ENCODE peak calls at places on chromosomes 2 and 18, in five cellular contexts. G is dorsolateral prefrontal cortex; R is cardiac muscle cell; S is fibroblast of the aortic adventitia; W is activated gamma-delta T cell treated with anti-CD3 and anti-CD28 coated beads, Interleukin-2, amount 50 U/mL, for 16 hours. M is an unnamed sample.

GRCh38 chr2:159680692-159681091 is 31.6 kb upstream of the MARCHF7 start:
- DNase-seq in G (no peak), R (no peak), S (no peak), W (no peak), M (no peak)

GRCh38 chr2:191913796-191914195 is 66.9 kb upstream of the CAVIN2 start:
- DNase-seq in G (no peak), R (no peak), S (no peak), W (no peak), M (no peak)

GRCh38 chr18:688322-688721 is 24.1 kb downstream of the ENOSF1 start:
- DNase-seq in G (no peak), R (no peak), S (no peak), W (no peak), M (no peak)

GRCh38 chr2:119383410-119384140 is 16.8 kb downstream of the DBI start:
- DNase-seq in G (no peak), R (peak), S (no peak), W (no peak), M (no peak)

GRCh38 chr2:233122541-233122940 is 62.4 kb downstream of the INPP5D start:
- DNase-seq in G (no peak), R (no peak), S (no peak), W (no peak), M (no peak)

GRCh38 chr2:64750001-64750816 is 96.5 kb upstream of the SERTAD2 start:
- DNase-seq in G (no peak), R (peak), S (peak), W (peak), M (peak)

GRCh38 chr2:48249631-48250473 is 280.1 kb upstream of the STON1 start:
- DNase-seq in G (no peak), R (no peak), S (peak), W (no peak), M (no peak)

GRCh38 chr2:203799905-203800304 is 67.7 kb upstream of the CTLA4 start:
- DNase-seq in G (no peak), R (no peak), S (no peak), W (no peak), M (no peak)

GRCh38 chr18:49094979-49095632 is 144.3 kb upstream of the SMAD7 start:
- DNase-seq in G (no peak), R (no peak), S (peak), W (no peak), M (no peak)

GRCh38 chr2:33081691-33082090 is 134.9 kb downstream of the LTBP1 start:
- DNase-seq in G (no peak), R (no peak), S (no peak), W (no peak), M (no peak)

GRCh38 chr2:219396863-219397457 is 9.2 kb upstream of the DNPEP start:
- DNase-seq in G (no peak), R (no peak), S (no peak), W (no peak), M (no peak)

GRCh38 chr2:63817382-63817781 is 24.3 kb upstream of the UGP2 start:
- DNase-seq in G (no peak), R (no peak), S (no peak), W (no peak), M (no peak)

GRCh38 chr2:84970956-84971798 is at the start of gene KCMF1:
- DNase-seq in G (peak), R (peak), S (peak), W (peak), M (peak)

GRCh38 chr2:40405440-40405839 is 46.5 kb downstream of the SLC8A1 start:
- DNase-seq in G (no peak), R (no peak), S (no peak), W (no peak), M (no peak)

GRCh38 chr18:37453754-37454153 is 111.8 kb downstream of the CELF4 start:
- DNase-seq in G (no peak), R (no peak), S (no peak), W (no peak), M (no peak)

GRCh38 chr2:18455256-18455862 is 105.1 kb downstream of the RDH14 start:
- DNase-seq in G (no peak), R (peak), S (peak), W (no peak), M (peak)

GRCh38 chr2:121266543-121267106 is 18.4 kb downstream of the TFCP2L1 start:
- DNase-seq in G (no peak), R (no peak), S (no peak), W (no peak), M (no peak)

GRCh38 chr2:151556121-151556520 is 146.4 kb downstream of the RIF1 start:
- DNase-seq in G (no peak), R (no peak), S (no peak), W (no peak), M (no peak)

GRCh38 chr2:177165103-177165583 is 47.5 kb upstream of the HNRNPA3 start:
- DNase-seq in G (no peak), R (no peak), S (peak), W (no peak), M (no peak)

GRCh38 chr18:78228974-78229373 is 750.6 kb upstream of the SALL3 start:
- DNase-seq in G (no peak), R (no peak), S (no peak), W (no peak), M (no peak)

GRCh38 chr2:45778720-45779171 is 127.3 kb downstream of the PRKCE start:
- DNase-seq in G (peak), R (peak), S (peak), W (peak), M (peak)

GRCh38 chr2:63310614-63311013 is 260.0 kb downstream of the OTX1 start:
- DNase-seq in G (no peak), R (no peak), S (no peak), W (no peak), M (no peak)

GRCh38 chr2:60839126-60839813 is 42.1 kb upstream of the REL start:
- DNase-seq in G (no peak), R (no peak), S (no peak), W (no peak), M (peak)

GRCh38 chr2:9991829-9992273 is 40.4 kb downstream of the GRHL1 start:
- DNase-seq in G (no peak), R (no peak), S (no peak), W (no peak), M (no peak)

GRCh38 chr2:235568431-235568830 is 74.6 kb downstream of the AGAP1 start:
- DNase-seq in G (no peak), R (no peak), S (no peak), W (no peak), M (no peak)

GRCh38 chr2:26422947-26423629 is 21.4 kb downstream of the DRC1 start:
- DNase-seq in G (no peak), R (peak), S (no peak), W (no peak), M (no peak)

GRCh38 chr2:225495706-225496105 is 96.2 kb downstream of the NYAP2 start:
- DNase-seq in G (no peak), R (no peak), S (no peak), W (no peak), M (no peak)

GRCh38 chr2:216936954-216937357 is 77.1 kb upstream of the TNP1 start:
- DNase-seq in G (no peak), R (peak), S (no peak), W (no peak), M (no peak)

GRCh38 chr2:74573747-74574562 is 19.4 kb downstream of the DOK1 start:
- DNase-seq in G (no peak), R (no peak), S (no peak), W (no peak), M (no peak)

GRCh38 chr2:15206419-15206818 is 354.7 kb downstream of the NBAS start:
- DNase-seq in G (no peak), R (no peak), S (no peak), W (no peak), M (no peak)